ENCODE peak calls at places on chromosome 12, in five cellular contexts. S is H9, Y is mesenchymal stem cell, C is IMR-90, W is trophoblast cell. I is an unnamed sample.

GRCh38 chr12:69688496-69689427 is 10.3 kb downstream of the BEST3 start:
- DNase-seq in S (peak), Y (peak), C (peak), W (peak), I (no peak)

GRCh38 chr12:15701212-15701611 is 88.0 kb downstream of the EPS8 start:
- DNase-seq in S (no peak), Y (peak), C (peak), W (no peak), I (no peak)

GRCh38 chr12:66964629-66965028 is 285.8 kb upstream of the GRIP1 start:
- DNase-seq in S (no peak), Y (peak), C (no peak), W (peak), I (no peak)

GRCh38 chr12:109088818-109089217 is 4.5 kb downstream of the ALKBH2 start:
- DNase-seq in S (no peak), Y (no peak), C (peak), W (no peak), I (no peak)

GRCh38 chr12:40942326-40942725 is 245.8 kb upstream of the PDZRN4 start:
- DNase-seq in S (no peak), Y (peak), C (peak), W (peak), I (peak)

GRCh38 chr12:81105687-81106086 is 27.8 kb downstream of the ACSS3 start:
- DNase-seq in S (no peak), Y (no peak), C (no peak), W (no peak), I (no peak)

GRCh38 chr12:93521225-93521854 is 51.1 kb upstream of the SOCS2 start:
- DNase-seq in S (peak), Y (no peak), C (peak), W (no peak), I (no peak)

GRCh38 chr12:119180380-119181040 is 1.8 kb downstream of the HSPB8 start:
- DNase-seq in S (peak), Y (peak), C (peak), W (peak), I (no peak)

GRCh38 chr12:14373202-14373601 is 7.7 kb downstream of the ATF7IP start:
- DNase-seq in S (no peak), Y (peak), C (peak), W (no peak), I (no peak)

GRCh38 chr12:52207895-52208294 is 16.1 kb upstream of the KRT80 start:
- DNase-seq in S (no peak), Y (peak), C (peak), W (no peak), I (no peak)

GRCh38 chr12:90679674-90680073 is 275.3 kb downstream of the CCER1 start:
- DNase-seq in S (no peak), Y (no peak), C (no peak), W (no peak), I (no peak)

GRCh38 chr12:123607756-123608155 is 5.9 kb downstream of the DDX55 start:
- DNase-seq in S (no peak), Y (no peak), C (no peak), W (peak), I (no peak)

GRCh38 chr12:15152456-15152855 is 68.8 kb downstream of the RERG start:
- DNase-seq in S (no peak), Y (peak), C (no peak), W (peak), I (no peak)

GRCh38 chr12:116406529-116406928 is 129.0 kb upstream of the MED13L start:
- DNase-seq in S (peak), Y (peak), C (peak), W (peak), I (no peak)

GRCh38 chr12:32482226-32482625 is 82.9 kb downstream of the FGD4 start:
- DNase-seq in S (no peak), Y (no peak), C (no peak), W (peak), I (no peak)

GRCh38 chr12:130288201-130288600 is 49.5 kb upstream of the PIWIL1 start:
- DNase-seq in S (no peak), Y (no peak), C (no peak), W (no peak), I (no peak)

GRCh38 chr12:76029982-76030377 is 1.6 kb downstream of the PHLDA1 start:
- DNase-seq in S (no peak), Y (peak), C (peak), W (peak), I (no peak)

GRCh38 chr12:47097276-47097896 is 17.6 kb upstream of the AMIGO2 start:
- DNase-seq in S (no peak), Y (peak), C (peak), W (no peak), I (no peak)

GRCh38 chr12:124369055-124369900 is 74.4 kb downstream of the RFLNA start:
- DNase-seq in S (no peak), Y (peak), C (peak), W (peak), I (no peak)

GRCh38 chr12:93156091-93156490 is 221.6 kb upstream of the NUDT4 start:
- DNase-seq in S (no peak), Y (no peak), C (no peak), W (no peak), I (no peak)

GRCh38 chr12:50006754-50007442 is 18.4 kb downstream of the RACGAP1 start:
- DNase-seq in S (no peak), Y (peak), C (peak), W (no peak), I (no peak)

GRCh38 chr12:22935090-22935489 is 310.1 kb downstream of the ETNK1 start:
- DNase-seq in S (peak), Y (no peak), C (no peak), W (peak), I (no peak)

GRCh38 chr12:125381373-125381772 is 316.1 kb downstream of the AACS start:
- DNase-seq in S (no peak), Y (no peak), C (no peak), W (no peak), I (no peak)

GRCh38 chr12:9673404-9674225 is 4.1 kb downstream of the CLEC2D start:
- DNase-seq in S (peak), Y (peak), C (peak), W (peak), I (no peak)

GRCh38 chr12:117261267-117261666 is 71.0 kb upstream of the FBXO21 start:
- DNase-seq in S (no peak), Y (no peak), C (no peak), W (no peak), I (no peak)

GRCh38 chr12:81253360-81253759 is 175.5 kb downstream of the ACSS3 start:
- DNase-seq in S (no peak), Y (no peak), C (no peak), W (no peak), I (no peak)

GRCh38 chr12:124278389-124279101 is 16.3 kb upstream of the RFLNA start:
- DNase-seq in S (no peak), Y (no peak), C (no peak), W (no peak), I (no peak)

GRCh38 chr12:97643961-97644360 is 181.4 kb downstream of the RMST start:
- DNase-seq in S (no peak), Y (no peak), C (no peak), W (no peak), I (no peak)

GRCh38 chr12:91432079-91432478 is 249.5 kb upstream of the DCN start:
- DNase-seq in S (no peak), Y (peak), C (peak), W (no peak), I (peak)

GRCh38 chr12:4978737-4979136 is 64.9 kb upstream of the KCNA5 start:
- DNase-seq in S (peak), Y (no peak), C (no peak), W (no peak), I (no peak)

GRCh38 chr12:103830730-103831320 is 10.2 kb downstream of the NT5DC3 start:
- DNase-seq in S (no peak), Y (no peak), C (no peak), W (no peak), I (no peak)

GRCh38 chr12:6941786-6942185 is 1.8 kb upstream of the RNU7-1 start:
- DNase-seq in S (no peak), Y (no peak), C (no peak), W (no peak), I (no peak)

GRCh38 chr12:105083551-105084105 is 630 bp downstream of the ALDH1L2 start:
- DNase-seq in S (peak), Y (peak), C (peak), W (peak), I (no peak)

GRCh38 chr12:121888478-121889266 is at the start of gene PSMD9:
- DNase-seq in S (peak), Y (peak), C (peak), W (peak), I (peak)

GRCh38 chr12:23704992-23705943 is 244.2 kb downstream of the SOX5 start:
- DNase-seq in S (peak), Y (no peak), C (no peak), W (no peak), I (no peak)

GRCh38 chr12:24903305-24904088 is 45.4 kb downstream of the BCAT1 start:
- DNase-seq in S (no peak), Y (peak), C (no peak), W (no peak), I (no peak)

DNA sequence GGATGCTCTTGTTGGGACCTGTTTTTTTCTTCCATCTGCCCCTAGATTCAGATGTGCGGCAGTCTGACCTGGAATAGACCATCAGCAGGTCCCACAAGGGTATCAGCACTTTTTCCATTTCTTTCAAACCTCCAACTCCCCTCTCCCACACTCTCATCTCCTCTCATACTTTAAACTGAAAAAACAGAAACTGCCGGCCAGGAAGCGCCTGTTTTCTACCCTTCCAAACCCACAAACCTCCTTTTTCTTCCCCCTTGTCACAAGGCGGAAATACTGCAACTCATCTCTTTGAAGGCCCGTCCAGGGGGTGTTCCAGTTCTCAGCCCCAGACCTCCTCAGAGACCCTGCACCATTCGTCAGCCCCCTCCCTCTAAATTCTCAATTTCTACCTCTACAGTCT is 62.5 kb upstream of the FKBP4 start:
- DNase-seq in S (no peak), Y (no peak), C (no peak), W (no peak), I (no peak)
- H3K14ac ChIP-seq in S (no peak), Y (no peak), C (no peak), W (no peak), I (no peak)

DNA sequence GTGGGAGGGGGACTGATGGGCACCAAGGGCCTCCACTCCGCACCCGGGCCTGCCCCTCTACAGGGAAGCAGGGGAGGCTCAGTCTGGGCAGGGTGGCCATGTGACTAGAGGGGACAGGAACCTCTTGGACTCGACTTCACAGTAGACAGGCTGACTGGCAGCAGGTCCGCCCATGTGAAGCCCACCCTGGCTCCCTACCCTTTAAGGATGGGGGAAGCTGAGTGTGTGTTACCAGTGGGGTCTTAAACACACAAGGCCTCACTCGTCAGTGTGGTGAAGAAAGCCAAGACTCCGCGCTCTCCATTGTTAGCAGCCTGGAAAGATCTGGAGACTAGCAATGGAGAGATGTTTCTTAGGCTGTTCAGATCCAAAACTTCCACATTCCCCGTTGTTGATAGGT is 52.4 kb downstream of the ANAPC7 start:
- DNase-seq in S (no peak), Y (no peak), C (no peak), W (no peak), I (no peak)
- H2BK5ac ChIP-seq in S (no peak), Y (no peak), C (no peak), W (no peak), I (no peak)

DNA sequence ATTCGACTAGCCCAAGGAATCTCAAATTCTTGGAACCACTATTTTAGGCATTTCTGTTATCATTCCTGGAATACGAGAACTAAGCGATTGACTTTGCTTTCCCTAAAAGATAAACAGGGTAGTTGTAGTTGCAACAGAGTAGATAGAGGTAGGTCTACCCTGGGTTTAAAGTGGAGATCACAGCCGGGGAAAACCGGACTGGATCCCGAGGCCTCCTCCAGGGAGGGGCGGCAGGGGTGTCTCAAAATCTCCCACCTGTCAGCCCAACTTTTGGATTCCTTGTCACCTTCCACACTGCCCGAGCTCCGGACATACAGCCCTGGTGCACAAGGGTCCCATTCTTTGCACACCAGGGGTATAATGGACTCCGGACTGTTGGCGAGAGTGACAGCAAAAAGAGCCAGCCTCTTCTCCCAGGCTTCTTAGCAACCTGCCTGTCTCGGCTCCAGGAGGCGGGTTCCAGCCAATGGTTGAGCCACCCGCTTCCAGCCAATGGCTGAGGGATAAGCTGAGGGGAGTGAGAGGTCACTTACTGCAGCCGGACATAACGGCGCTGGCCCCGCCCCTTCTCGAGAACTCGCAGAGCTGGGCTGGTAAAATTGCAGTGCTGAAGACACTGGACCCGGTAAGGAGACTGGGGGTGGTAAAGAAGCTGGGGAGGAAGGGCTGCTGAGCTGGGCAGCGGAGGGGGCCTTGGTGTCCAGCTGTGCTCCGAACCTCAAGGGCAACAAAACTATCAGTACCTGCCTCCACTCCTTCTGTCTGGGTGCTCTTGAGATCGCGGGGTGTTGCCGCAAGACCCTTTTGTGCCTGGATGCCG is at the start of gene SUOX:
- DNase-seq in S (peak), Y (peak), C (peak), W (peak), I (peak)
- H3K14ac ChIP-seq in S (peak), Y (peak), C (peak), W (peak), I (peak)

GRCh38 chr12:48197549-48197966 is 5.5 kb downstream of the OR10AD1 start:
- DNase-seq in S (no peak), Y (no peak), C (no peak), W (peak), I (no peak)
- H2BK5ac ChIP-seq in S (no peak), Y (no peak), C (no peak), W (peak), I (no peak)

GRCh38 chr12:53219116-53219955 is 12.3 kb upstream of the ITGB7 start:
- DNase-seq in S (peak), Y (peak), C (peak), W (no peak), I (no peak)
- H3K14ac ChIP-seq in S (no peak), Y (peak), C (peak), W (peak), I (peak)